ENCODE peak calls at places on chromosome 16, in four cellular contexts. One of them, this sample, is unnamed.

GRCh38 chr16:46757339-46758050 is 9.4 kb upstream of the MYLK3 start:
- DNase-seq in RWPE2: no peak
- DNase-seq in effector memory CD4-positive, alpha-beta T cell: no peak
- DNase-seq in body of pancreas: no peak
- DNase-seq in this sample: no peak

GRCh38 chr16:70481929-70482536 is 27.6 kb downstream of the FCSK start:
- DNase-seq in RWPE2: no peak
- DNase-seq in effector memory CD4-positive, alpha-beta T cell: no peak
- DNase-seq in body of pancreas: no peak
- DNase-seq in this sample: no peak

GRCh38 chr16:66127459-66128362 is 238.8 kb upstream of the CDH5 start:
- DNase-seq in RWPE2: no peak
- DNase-seq in effector memory CD4-positive, alpha-beta T cell: no peak
- DNase-seq in body of pancreas: peak
- DNase-seq in this sample: no peak

GRCh38 chr16:30761427-30761927 is 385 bp downstream of the CFAP119 start:
- DNase-seq in RWPE2: peak
- DNase-seq in effector memory CD4-positive, alpha-beta T cell: peak
- DNase-seq in body of pancreas: peak
- DNase-seq in this sample: no peak

GRCh38 chr16:81885976-81886586 is 107.0 kb downstream of the PLCG2 start:
- DNase-seq in RWPE2: no peak
- DNase-seq in effector memory CD4-positive, alpha-beta T cell: no peak
- DNase-seq in body of pancreas: peak
- DNase-seq in this sample: no peak

GRCh38 chr16:15055141-15056053 is 477 bp downstream of the NTAN1 start:
- DNase-seq in RWPE2: no peak
- DNase-seq in effector memory CD4-positive, alpha-beta T cell: no peak
- DNase-seq in body of pancreas: peak
- DNase-seq in this sample: no peak

GRCh38 chr16:11157143-11157542 is 98.9 kb downstream of the SOCS1 start:
- DNase-seq in RWPE2: no peak
- DNase-seq in effector memory CD4-positive, alpha-beta T cell: no peak
- DNase-seq in body of pancreas: no peak
- DNase-seq in this sample: no peak

GRCh38 chr16:25235991-25236390 is 19.2 kb downstream of the AQP8 start:
- DNase-seq in RWPE2: no peak
- DNase-seq in effector memory CD4-positive, alpha-beta T cell: no peak
- DNase-seq in body of pancreas: no peak
- DNase-seq in this sample: no peak

GRCh38 chr16:72369273-72369672 is 197.3 kb upstream of the PMFBP1 start:
- DNase-seq in RWPE2: no peak
- DNase-seq in effector memory CD4-positive, alpha-beta T cell: no peak
- DNase-seq in body of pancreas: no peak
- DNase-seq in this sample: no peak

GRCh38 chr16:11212819-11213196 is 43.2 kb downstream of the SOCS1 start:
- DNase-seq in RWPE2: no peak
- DNase-seq in effector memory CD4-positive, alpha-beta T cell: no peak
- DNase-seq in body of pancreas: no peak
- DNase-seq in this sample: no peak

GRCh38 chr16:66264311-66265105 is 102.0 kb upstream of the CDH5 start:
- DNase-seq in RWPE2: peak
- DNase-seq in effector memory CD4-positive, alpha-beta T cell: no peak
- DNase-seq in body of pancreas: no peak
- DNase-seq in this sample: no peak

GRCh38 chr16:3963203-3963602 is 82.7 kb upstream of the CREBBP start:
- DNase-seq in RWPE2: no peak
- DNase-seq in effector memory CD4-positive, alpha-beta T cell: peak
- DNase-seq in body of pancreas: no peak
- DNase-seq in this sample: no peak

GRCh38 chr16:87407511-87408112 is 15.5 kb downstream of the MAP1LC3B start:
- DNase-seq in RWPE2: no peak
- DNase-seq in effector memory CD4-positive, alpha-beta T cell: no peak
- DNase-seq in body of pancreas: peak
- DNase-seq in this sample: no peak

GRCh38 chr16:10831899-10832886 is 13.6 kb upstream of the TVP23A start:
- DNase-seq in RWPE2: no peak
- DNase-seq in effector memory CD4-positive, alpha-beta T cell: no peak
- DNase-seq in body of pancreas: peak
- DNase-seq in this sample: no peak

GRCh38 chr16:86517652-86518258 is 7.4 kb downstream of the FOXF1 start:
- DNase-seq in RWPE2: no peak
- DNase-seq in effector memory CD4-positive, alpha-beta T cell: no peak
- DNase-seq in body of pancreas: peak
- DNase-seq in this sample: peak

GRCh38 chr16:52861614-52862022 is 191.1 kb downstream of the CHD9NB start:
- DNase-seq in RWPE2: no peak
- DNase-seq in effector memory CD4-positive, alpha-beta T cell: no peak
- DNase-seq in body of pancreas: peak
- DNase-seq in this sample: no peak

GRCh38 chr16:12054396-12054795 is 77.9 kb downstream of the SNX29 start:
- DNase-seq in RWPE2: no peak
- DNase-seq in effector memory CD4-positive, alpha-beta T cell: no peak
- DNase-seq in body of pancreas: no peak
- DNase-seq in this sample: no peak

GRCh38 chr16:6753553-6753952 is 579.1 kb upstream of the RBFOX1 start:
- DNase-seq in RWPE2: no peak
- DNase-seq in effector memory CD4-positive, alpha-beta T cell: no peak
- DNase-seq in body of pancreas: no peak
- DNase-seq in this sample: no peak

GRCh38 chr16:14320406-14320805 is 249.3 kb downstream of the MRTFB start:
- DNase-seq in RWPE2: no peak
- DNase-seq in effector memory CD4-positive, alpha-beta T cell: no peak
- DNase-seq in body of pancreas: no peak
- DNase-seq in this sample: no peak

GRCh38 chr16:175145-175949 is 1.1 kb upstream of the HBA1 start:
- DNase-seq in RWPE2: no peak
- DNase-seq in effector memory CD4-positive, alpha-beta T cell: no peak
- DNase-seq in body of pancreas: no peak
- DNase-seq in this sample: no peak

GRCh38 chr16:11613381-11614303 is 26.9 kb upstream of the LITAF start:
- DNase-seq in RWPE2: peak
- DNase-seq in effector memory CD4-positive, alpha-beta T cell: no peak
- DNase-seq in body of pancreas: peak
- DNase-seq in this sample: no peak

GRCh38 chr16:53771655-53772497 is 67.9 kb downstream of the FTO start:
- DNase-seq in RWPE2: no peak
- DNase-seq in effector memory CD4-positive, alpha-beta T cell: no peak
- DNase-seq in body of pancreas: no peak
- DNase-seq in this sample: no peak

GRCh38 chr16:12881771-12882170 is 19.6 kb upstream of the SHISA9 start:
- DNase-seq in RWPE2: no peak
- DNase-seq in effector memory CD4-positive, alpha-beta T cell: no peak
- DNase-seq in body of pancreas: no peak
- DNase-seq in this sample: no peak

GRCh38 chr16:72715267-72715666 is 332.7 kb downstream of the ZFHX3 start:
- DNase-seq in RWPE2: no peak
- DNase-seq in effector memory CD4-positive, alpha-beta T cell: no peak
- DNase-seq in body of pancreas: no peak
- DNase-seq in this sample: no peak

GRCh38 chr16:28984619-28985135 is at the start of gene LAT:
- DNase-seq in RWPE2: peak
- DNase-seq in effector memory CD4-positive, alpha-beta T cell: peak
- DNase-seq in body of pancreas: peak
- DNase-seq in this sample: no peak

GRCh38 chr16:3458278-3458851 is 14.9 kb downstream of the NAA60 start:
- DNase-seq in RWPE2: no peak
- DNase-seq in effector memory CD4-positive, alpha-beta T cell: no peak
- DNase-seq in body of pancreas: peak
- DNase-seq in this sample: no peak

GRCh38 chr16:29745126-29745852 is 501 bp downstream of the C16orf54 start:
- DNase-seq in RWPE2: no peak
- DNase-seq in effector memory CD4-positive, alpha-beta T cell: peak
- DNase-seq in body of pancreas: no peak
- DNase-seq in this sample: no peak

GRCh38 chr16:72722552-72722951 is 325.4 kb downstream of the ZFHX3 start:
- DNase-seq in RWPE2: no peak
- DNase-seq in effector memory CD4-positive, alpha-beta T cell: no peak
- DNase-seq in body of pancreas: no peak
- DNase-seq in this sample: no peak

GRCh38 chr16:74700206-74701040 is at the start of gene MLKL:
- DNase-seq in RWPE2: no peak
- DNase-seq in effector memory CD4-positive, alpha-beta T cell: peak
- DNase-seq in body of pancreas: peak
- DNase-seq in this sample: no peak

GRCh38 chr16:13779676-13780075 is 140.3 kb upstream of the ERCC4 start:
- DNase-seq in RWPE2: no peak
- DNase-seq in effector memory CD4-positive, alpha-beta T cell: no peak
- DNase-seq in body of pancreas: no peak
- DNase-seq in this sample: no peak

GRCh38 chr16:56262879-56263245 is 71.6 kb downstream of the GNAO1 start:
- DNase-seq in RWPE2: no peak
- DNase-seq in effector memory CD4-positive, alpha-beta T cell: no peak
- DNase-seq in body of pancreas: no peak
- DNase-seq in this sample: no peak

GRCh38 chr16:2532494-2533141 is 1.4 kb upstream of the CEMP1 start:
- DNase-seq in RWPE2: peak
- DNase-seq in effector memory CD4-positive, alpha-beta T cell: peak
- DNase-seq in body of pancreas: peak
- DNase-seq in this sample: peak

GRCh38 chr16:77443834-77444460 is 9.1 kb upstream of the ADAMTS18 start:
- DNase-seq in RWPE2: no peak
- DNase-seq in effector memory CD4-positive, alpha-beta T cell: no peak
- DNase-seq in body of pancreas: no peak
- DNase-seq in this sample: no peak

GRCh38 chr16:1002399-1003161 is 21.0 kb downstream of the SOX8 start:
- DNase-seq in RWPE2: no peak
- DNase-seq in effector memory CD4-positive, alpha-beta T cell: peak
- DNase-seq in body of pancreas: peak
- DNase-seq in this sample: peak

GRCh38 chr16:49833796-49834195 is 22.1 kb downstream of the ZNF423 start:
- DNase-seq in RWPE2: no peak
- DNase-seq in effector memory CD4-positive, alpha-beta T cell: no peak
- DNase-seq in body of pancreas: no peak
- DNase-seq in this sample: peak

GRCh38 chr16:49832177-49832576 is 23.7 kb downstream of the ZNF423 start:
- DNase-seq in RWPE2: no peak
- DNase-seq in effector memory CD4-positive, alpha-beta T cell: no peak
- DNase-seq in body of pancreas: no peak
- DNase-seq in this sample: no peak

GRCh38 chr16:49833055-49833454 is 22.9 kb downstream of the ZNF423 start:
- DNase-seq in RWPE2: no peak
- DNase-seq in effector memory CD4-positive, alpha-beta T cell: no peak
- DNase-seq in body of pancreas: no peak
- DNase-seq in this sample: no peak

GRCh38 chr16:49828545-49829267 is 27.2 kb downstream of the ZNF423 start:
- DNase-seq in RWPE2: no peak
- DNase-seq in effector memory CD4-positive, alpha-beta T cell: no peak
- DNase-seq in body of pancreas: no peak
- DNase-seq in this sample: no peak

DNA sequence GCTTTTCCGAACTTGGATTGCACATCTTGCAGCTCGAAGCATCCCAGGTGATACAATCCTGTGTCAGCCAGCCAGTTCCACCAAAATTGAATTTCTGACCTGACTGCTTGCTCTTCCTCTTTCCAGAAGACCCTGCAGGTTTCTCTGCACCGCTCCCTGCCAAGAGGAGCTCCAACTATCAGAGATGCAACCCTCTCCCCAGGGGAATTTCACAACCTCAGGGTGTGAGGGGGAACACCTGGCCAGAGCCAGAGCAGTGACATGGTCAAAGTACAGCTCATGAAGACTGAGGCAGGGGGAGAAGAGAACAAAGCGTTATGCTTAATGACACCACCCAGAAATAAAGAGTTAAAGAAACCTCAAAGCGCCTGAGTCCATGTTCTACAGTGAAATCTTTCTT is 25.0 kb downstream of the ZNF423 start:
- DNase-seq in RWPE2: no peak
- DNase-seq in effector memory CD4-positive, alpha-beta T cell: no peak
- DNase-seq in body of pancreas: no peak
- DNase-seq in this sample: no peak
- H3K27ac ChIP-seq in RWPE2: no peak
- H3K27ac ChIP-seq in effector memory CD4-positive, alpha-beta T cell: no peak
- H3K27ac ChIP-seq in body of pancreas: no peak
- H3K27ac ChIP-seq in this sample: no peak

GRCh38 chr16:57797216-57797525 is 5.1 kb downstream of the KIFC3 start:
- DNase-seq in RWPE2: no peak
- DNase-seq in effector memory CD4-positive, alpha-beta T cell: no peak
- DNase-seq in body of pancreas: no peak
- DNase-seq in this sample: no peak

GRCh38 chr16:57798953-57799618 is 3.2 kb downstream of the KIFC3 start:
- DNase-seq in RWPE2: no peak
- DNase-seq in effector memory CD4-positive, alpha-beta T cell: no peak
- DNase-seq in body of pancreas: no peak
- DNase-seq in this sample: no peak

GRCh38 chr16:57798267-57798810 is 4.0 kb downstream of the KIFC3 start:
- DNase-seq in RWPE2: no peak
- DNase-seq in effector memory CD4-positive, alpha-beta T cell: no peak
- DNase-seq in body of pancreas: no peak
- DNase-seq in this sample: no peak

GRCh38 chr16:57799619-57800212 is 2.6 kb downstream of the KIFC3 start:
- DNase-seq in RWPE2: no peak
- DNase-seq in effector memory CD4-positive, alpha-beta T cell: no peak
- DNase-seq in body of pancreas: no peak
- DNase-seq in this sample: no peak

GRCh38 chr16:57797526-57798266 is 4.6 kb downstream of the KIFC3 start:
- DNase-seq in RWPE2: peak
- DNase-seq in effector memory CD4-positive, alpha-beta T cell: no peak
- DNase-seq in body of pancreas: peak
- DNase-seq in this sample: no peak
- H3K27ac ChIP-seq in RWPE2: peak
- H3K27ac ChIP-seq in effector memory CD4-positive, alpha-beta T cell: no peak
- H3K27ac ChIP-seq in body of pancreas: peak
- H3K27ac ChIP-seq in this sample: no peak

DNA sequence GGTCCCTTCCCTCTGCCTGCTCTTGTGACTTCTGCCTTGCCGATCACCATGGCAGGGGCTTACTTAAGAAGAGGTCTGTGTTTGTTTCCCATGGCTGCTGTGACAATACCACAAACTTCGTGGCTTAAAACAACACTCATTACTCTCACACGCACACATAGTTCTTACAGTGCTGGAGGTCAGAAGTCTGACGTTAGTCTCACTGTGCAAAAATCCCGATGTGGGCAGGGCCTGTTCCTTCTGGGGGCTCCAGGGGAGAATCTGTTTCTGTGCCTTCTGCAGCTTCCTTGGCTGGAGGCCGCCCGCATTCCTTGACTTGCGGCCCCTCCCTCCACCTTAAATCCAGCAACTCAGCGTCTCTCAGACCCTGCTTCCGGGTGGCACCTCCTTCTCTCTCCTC is 249.2 kb upstream of the GSE1 start:
- DNase-seq in RWPE2: no peak
- DNase-seq in effector memory CD4-positive, alpha-beta T cell: no peak
- DNase-seq in body of pancreas: no peak
- DNase-seq in this sample: no peak
- H3K27ac ChIP-seq in RWPE2: no peak
- H3K27ac ChIP-seq in effector memory CD4-positive, alpha-beta T cell: no peak
- H3K27ac ChIP-seq in body of pancreas: no peak
- H3K27ac ChIP-seq in this sample: no peak

DNA sequence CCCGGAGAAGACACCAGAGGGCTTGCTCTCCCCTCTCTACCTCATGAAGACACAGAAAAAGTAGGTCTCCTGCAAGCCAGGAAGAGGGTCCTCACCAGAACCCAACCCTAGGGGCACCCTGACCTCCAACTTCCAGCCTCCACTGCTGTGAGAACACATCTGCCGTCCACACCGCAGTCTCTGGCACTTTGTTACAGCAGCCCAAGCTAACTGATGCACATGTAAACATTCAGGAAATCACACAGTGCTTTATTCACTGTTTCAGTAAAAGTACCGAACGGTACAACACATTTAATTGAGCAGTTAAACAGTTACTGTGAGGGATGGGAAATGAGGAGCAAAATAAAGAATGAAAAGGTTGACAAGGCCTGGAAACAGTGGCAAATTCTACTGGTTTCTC is 18.3 kb downstream of the FANCA start:
- DNase-seq in RWPE2: no peak
- DNase-seq in effector memory CD4-positive, alpha-beta T cell: no peak
- DNase-seq in body of pancreas: no peak
- DNase-seq in this sample: no peak
- H3K27ac ChIP-seq in RWPE2: no peak
- H3K27ac ChIP-seq in effector memory CD4-positive, alpha-beta T cell: no peak
- H3K27ac ChIP-seq in body of pancreas: no peak
- H3K27ac ChIP-seq in this sample: no peak